ENCODE peak calls at places on chromosomes 7 and 10, in four cellular contexts. A is mesenchymal stem cell, M is IMR-90, R is neuronal stem cell. J is an unnamed sample.

GRCh38 chr7:117612637-117613036 is 132.8 kb downstream of the CFTR start:
- DNase-seq in M (no peak), A (no peak), R (no peak), J (no peak)

GRCh38 chr7:73988197-73988596 is 39.8 kb upstream of the ELN start:
- DNase-seq in M (peak; percentile 21), A (no peak), R (no peak), J (no peak)

GRCh38 chr10:103433858-103434257 is 18.3 kb downstream of the CALHM2 start:
- DNase-seq in M (no peak), A (no peak), R (no peak), J (no peak)

GRCh38 chr7:106848851-106849442 is 16.1 kb upstream of the PIK3CG start:
- DNase-seq in A (peak; percentile 78), R (no peak), M (peak; percentile 91), J (no peak)

GRCh38 chr7:46551603-46552002 is 630.5 kb upstream of the IGFBP3 start:
- DNase-seq in M (no peak), A (no peak), R (no peak), J (no peak)

GRCh38 chr7:1160665-1161010 is 642 bp upstream of the ZFAND2A start:
- DNase-seq in R (no peak), M (no peak), A (no peak), J (no peak)

GRCh38 chr10:688621-689426 is 644 bp downstream of the DIP2C start:
- DNase-seq in M (peak; percentile 37), A (peak; percentile 67), R (peak; percentile 36), J (no peak)

GRCh38 chr10:83862723-83863122 is 276.6 kb upstream of the GHITM start:
- DNase-seq in M (no peak), A (no peak), R (no peak), J (no peak)

GRCh38 chr10:31927597-31928530 is 767 bp downstream of the ARHGAP12 start:
- DNase-seq in R (peak; percentile 47), M (peak; percentile 44), A (peak; percentile 78), J (peak; percentile 75)

DNA sequence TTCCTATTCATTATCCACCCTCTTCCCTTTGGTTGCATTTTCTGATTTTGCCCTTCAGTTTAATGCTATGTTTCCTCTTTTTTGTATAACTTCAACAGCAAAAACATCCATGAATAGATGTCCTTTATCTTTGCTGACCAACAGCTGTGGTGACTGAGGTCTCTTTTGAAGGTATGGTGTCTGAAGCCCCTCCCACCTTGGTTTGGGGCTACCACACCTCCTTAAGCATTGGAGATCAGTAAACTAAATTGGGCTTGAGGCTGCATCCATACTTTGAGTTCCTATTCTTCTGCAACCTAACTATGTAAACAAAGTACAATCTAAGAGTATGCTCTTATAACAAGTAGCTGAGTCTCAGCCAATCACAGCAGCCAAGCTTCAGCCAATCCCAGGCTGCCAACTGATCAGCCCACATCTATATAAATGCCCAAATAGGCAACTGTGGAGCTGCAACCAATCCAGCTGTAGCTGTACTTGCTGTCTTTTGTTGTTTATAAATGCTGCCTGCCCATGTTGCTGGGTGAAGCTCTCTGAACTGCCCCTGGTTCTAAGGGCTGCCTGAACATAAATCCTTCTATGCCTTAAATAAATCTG is 69.4 kb upstream of the PDLIM1 start:
- DNase-seq in M (peak; percentile 34), R (no peak), A (peak; percentile 56), J (no peak)
- H3K4ac ChIP-seq in M (peak overlapping the region; percentile 36), R (no peak overlapping the region), A (no peak overlapping the region), J (no peak overlapping the region)

GRCh38 chr10:36721851-36722250 is 403.5 kb upstream of the ANKRD30A start:
- DNase-seq in A (peak; percentile 57), M (peak; percentile 47), R (no peak), J (no peak)
- H2AFZ ChIP-seq in A (no peak overlapping the region), M (peak overlapping the region; percentile 36), R (no peak overlapping the region), J (no peak overlapping the region)

GRCh38 chr10:113051456-113051855 is 101.4 kb downstream of the TCF7L2 start:
- DNase-seq in A (no peak), M (peak; percentile 43), R (no peak), J (no peak)

GRCh38 chr10:113055458-113055857 is 105.4 kb downstream of the TCF7L2 start:
- DNase-seq in M (no peak), R (no peak), A (no peak), J (no peak)

GRCh38 chr10:113053881-113054280 is 103.8 kb downstream of the TCF7L2 start:
- DNase-seq in M (no peak), R (no peak), A (peak; percentile 41), J (peak; percentile 90)

GRCh38 chr10:113052076-113052830 is 102.2 kb downstream of the TCF7L2 start:
- DNase-seq in R (no peak), A (no peak), M (no peak), J (no peak)

GRCh38 chr10:113053091-113053490 is 103.0 kb downstream of the TCF7L2 start:
- DNase-seq in M (no peak), A (no peak), R (no peak), J (peak; percentile 56)
- H3K4ac ChIP-seq in M (no peak overlapping the region), A (peak overlapping the region; percentile 78), R (no peak overlapping the region), J (no peak overlapping the region)

GRCh38 chr7:39144420-39144819 is 166.7 kb downstream of the POU6F2 start:
- DNase-seq in A (no peak), M (no peak), R (no peak), J (no peak)
- H2AFZ ChIP-seq in A (no peak overlapping the region), M (no peak overlapping the region), R (no peak overlapping the region), J (no peak overlapping the region)

J was measured in H9.